ENCODE peak calls at places on chromosomes 5 and 9, in ten cellular contexts. A, K, L, E, C, H, X, F, T and B are unnamed samples.

GRCh38 chr5:51944500-51945125 is 561.4 kb downstream of the ISL1 start:
- DNase-seq in A (no peak), K (no peak), L (no peak), E (no peak), C (no peak), H (no peak), X (no peak), F (no peak), T (no peak), B (no peak)

GRCh38 chr5:31982661-31983060 is 191.5 kb downstream of the GOLPH3 start:
- DNase-seq in A (peak), K (no peak), L (no peak), E (no peak), C (no peak), H (no peak), X (no peak), F (no peak), T (no peak), B (no peak)

GRCh38 chr9:111599948-111600343 is 499 bp upstream of the PTGR1 start:
- DNase-seq in A (no peak), K (no peak), L (no peak), E (no peak), C (no peak), H (no peak), X (no peak), F (no peak), T (no peak), B (no peak)

GRCh38 chr5:33738097-33738496 is 153.7 kb downstream of the ADAMTS12 start:
- DNase-seq in A (no peak), K (no peak), L (no peak), E (no peak), C (no peak), H (no peak), X (no peak), F (no peak), T (no peak), B (no peak)

GRCh38 chr5:139653616-139654015 is 5.5 kb downstream of the CXXC5 start:
- DNase-seq in A (peak), K (no peak), L (no peak), E (no peak), C (no peak), H (no peak), X (no peak), F (no peak), T (no peak), B (no peak)

GRCh38 chr9:109164040-109164439 is 3.0 kb downstream of the FRRS1L start:
- DNase-seq in A (no peak), K (no peak), L (no peak), E (no peak), C (no peak), H (no peak), X (no peak), F (no peak), T (peak), B (no peak)

GRCh38 chr5:95668216-95668615 is 14.6 kb downstream of the SPATA9 start:
- DNase-seq in A (peak), K (no peak), L (peak), E (no peak), C (no peak), H (no peak), X (no peak), F (no peak), T (no peak), B (no peak)

GRCh38 chr5:168940712-168941111 is 360.2 kb downstream of the SLIT3 start:
- DNase-seq in A (no peak), K (no peak), L (no peak), E (no peak), C (no peak), H (no peak), X (no peak), F (no peak), T (no peak), B (no peak)

GRCh38 chr5:138542120-138542955 is 698 bp downstream of the ETF1 start:
- DNase-seq in A (peak), K (no peak), L (no peak), E (no peak), C (peak), H (no peak), X (peak), F (no peak), T (peak), B (no peak)

GRCh38 chr5:147168578-147169327 is 66.1 kb upstream of the STK32A start:
- DNase-seq in A (peak), K (no peak), L (peak), E (no peak), C (no peak), H (no peak), X (no peak), F (no peak), T (no peak), B (no peak)